ENCODE peak calls at places on chromosomes 2 and 18, in seven cellular contexts. One of them, this sample, is unnamed.

GRCh38 chr2:88600038-88600465 is 27.2 kb downstream of the EIF2AK3 start:
- DNase-seq in prostate gland: no peak
- DNase-seq in cardiac fibroblast: peak
- DNase-seq in left ventricle myocardium inferior: no peak
- DNase-seq in dorsolateral prefrontal cortex: no peak
- DNase-seq in fibroblast of mammary gland: peak
- DNase-seq in upper lobe of left lung: no peak
- DNase-seq in this sample: peak

GRCh38 chr2:187658952-187659525 is 104.8 kb upstream of the TFPI start:
- DNase-seq in prostate gland: no peak
- DNase-seq in cardiac fibroblast: peak
- DNase-seq in left ventricle myocardium inferior: no peak
- DNase-seq in dorsolateral prefrontal cortex: no peak
- DNase-seq in fibroblast of mammary gland: peak
- DNase-seq in upper lobe of left lung: no peak
- DNase-seq in this sample: peak

GRCh38 chr2:164479460-164479859 is 141.8 kb downstream of the GRB14 start:
- DNase-seq in prostate gland: no peak
- DNase-seq in cardiac fibroblast: peak
- DNase-seq in left ventricle myocardium inferior: no peak
- DNase-seq in dorsolateral prefrontal cortex: peak
- DNase-seq in fibroblast of mammary gland: peak
- DNase-seq in upper lobe of left lung: no peak
- DNase-seq in this sample: peak

GRCh38 chr2:63827749-63828148 is 13.9 kb upstream of the UGP2 start:
- DNase-seq in prostate gland: no peak
- DNase-seq in cardiac fibroblast: peak
- DNase-seq in left ventricle myocardium inferior: no peak
- DNase-seq in dorsolateral prefrontal cortex: no peak
- DNase-seq in fibroblast of mammary gland: peak
- DNase-seq in upper lobe of left lung: no peak
- DNase-seq in this sample: peak

GRCh38 chr18:75133721-75134645 is 75.0 kb downstream of the PTGR3 start:
- DNase-seq in prostate gland: no peak
- DNase-seq in cardiac fibroblast: no peak
- DNase-seq in left ventricle myocardium inferior: no peak
- DNase-seq in dorsolateral prefrontal cortex: no peak
- DNase-seq in fibroblast of mammary gland: no peak
- DNase-seq in upper lobe of left lung: no peak
- DNase-seq in this sample: no peak

GRCh38 chr2:234422242-234422641 is 74.6 kb downstream of the ARL4C start:
- DNase-seq in prostate gland: no peak
- DNase-seq in cardiac fibroblast: peak
- DNase-seq in left ventricle myocardium inferior: no peak
- DNase-seq in dorsolateral prefrontal cortex: no peak
- DNase-seq in fibroblast of mammary gland: peak
- DNase-seq in upper lobe of left lung: no peak
- DNase-seq in this sample: peak

GRCh38 chr2:205908491-205909193 is 177.3 kb downstream of the INO80D start:
- DNase-seq in prostate gland: no peak
- DNase-seq in cardiac fibroblast: no peak
- DNase-seq in left ventricle myocardium inferior: no peak
- DNase-seq in dorsolateral prefrontal cortex: no peak
- DNase-seq in fibroblast of mammary gland: no peak
- DNase-seq in upper lobe of left lung: no peak
- DNase-seq in this sample: peak

GRCh38 chr2:84957771-84958134 is 13.2 kb upstream of the KCMF1 start:
- DNase-seq in prostate gland: no peak
- DNase-seq in cardiac fibroblast: no peak
- DNase-seq in left ventricle myocardium inferior: no peak
- DNase-seq in dorsolateral prefrontal cortex: no peak
- DNase-seq in fibroblast of mammary gland: no peak
- DNase-seq in upper lobe of left lung: no peak
- DNase-seq in this sample: no peak

GRCh38 chr2:134738150-134738865 is 19.5 kb upstream of the TMEM163 start:
- DNase-seq in prostate gland: no peak
- DNase-seq in cardiac fibroblast: no peak
- DNase-seq in left ventricle myocardium inferior: no peak
- DNase-seq in dorsolateral prefrontal cortex: no peak
- DNase-seq in fibroblast of mammary gland: no peak
- DNase-seq in upper lobe of left lung: no peak
- DNase-seq in this sample: no peak

GRCh38 chr2:102005449-102005848 is 13.7 kb downstream of the IL1R2 start:
- DNase-seq in prostate gland: no peak
- DNase-seq in cardiac fibroblast: no peak
- DNase-seq in left ventricle myocardium inferior: no peak
- DNase-seq in dorsolateral prefrontal cortex: no peak
- DNase-seq in fibroblast of mammary gland: no peak
- DNase-seq in upper lobe of left lung: no peak
- DNase-seq in this sample: no peak

GRCh38 chr2:96341641-96342040 is 6.1 kb downstream of the NCAPH start:
- DNase-seq in prostate gland: no peak
- DNase-seq in cardiac fibroblast: no peak
- DNase-seq in left ventricle myocardium inferior: no peak
- DNase-seq in dorsolateral prefrontal cortex: no peak
- DNase-seq in fibroblast of mammary gland: no peak
- DNase-seq in upper lobe of left lung: no peak
- DNase-seq in this sample: no peak

GRCh38 chr2:123179526-123179925 is 845.6 kb upstream of the CNTNAP5 start:
- DNase-seq in prostate gland: no peak
- DNase-seq in cardiac fibroblast: peak
- DNase-seq in left ventricle myocardium inferior: no peak
- DNase-seq in dorsolateral prefrontal cortex: no peak
- DNase-seq in fibroblast of mammary gland: no peak
- DNase-seq in upper lobe of left lung: no peak
- DNase-seq in this sample: no peak
- H3K4me3 ChIP-seq in prostate gland: no peak
- H3K4me3 ChIP-seq in cardiac fibroblast: no peak
- H3K4me3 ChIP-seq in left ventricle myocardium inferior: no peak
- H3K4me3 ChIP-seq in dorsolateral prefrontal cortex: no peak
- H3K4me3 ChIP-seq in fibroblast of mammary gland: no peak
- H3K4me3 ChIP-seq in upper lobe of left lung: no peak
- H3K4me3 ChIP-seq in this sample: no peak

GRCh38 chr2:20103514-20103913 is 52.1 kb upstream of the LAPTM4A start:
- DNase-seq in prostate gland: no peak
- DNase-seq in cardiac fibroblast: peak
- DNase-seq in left ventricle myocardium inferior: no peak
- DNase-seq in dorsolateral prefrontal cortex: no peak
- DNase-seq in fibroblast of mammary gland: peak
- DNase-seq in upper lobe of left lung: no peak
- DNase-seq in this sample: peak
- TF ChIP-seq CTCF in prostate gland: no peak
- TF ChIP-seq CTCF in cardiac fibroblast: peak
- TF ChIP-seq CTCF in left ventricle myocardium inferior: no peak
- TF ChIP-seq CTCF in dorsolateral prefrontal cortex: no peak
- TF ChIP-seq CTCF in fibroblast of mammary gland: peak
- TF ChIP-seq CTCF in upper lobe of left lung: peak
- TF ChIP-seq CTCF in this sample: peak

DNA sequence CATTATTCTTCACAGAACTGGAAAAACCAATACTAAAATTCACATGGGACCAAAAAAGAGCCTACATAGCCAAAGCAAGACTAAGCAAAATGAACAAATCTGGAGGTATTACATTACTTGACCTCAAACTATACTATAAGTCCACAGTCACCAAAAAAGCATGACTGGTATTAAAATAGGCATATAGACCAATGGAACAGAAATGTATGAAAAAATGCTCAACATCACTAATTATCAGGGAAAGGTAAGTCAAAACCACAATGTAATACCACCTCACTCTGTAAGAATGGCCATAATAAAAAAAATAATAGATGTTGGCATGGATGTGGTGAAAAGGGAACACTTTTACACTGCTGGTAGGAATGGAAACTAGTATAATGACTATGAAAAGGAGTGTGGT is 158.6 kb downstream of the CDH2 start:
- DNase-seq in prostate gland: no peak
- DNase-seq in cardiac fibroblast: no peak
- DNase-seq in left ventricle myocardium inferior: no peak
- DNase-seq in dorsolateral prefrontal cortex: no peak
- DNase-seq in fibroblast of mammary gland: no peak
- DNase-seq in upper lobe of left lung: no peak
- DNase-seq in this sample: no peak
- H3K4me3 ChIP-seq in prostate gland: no peak
- H3K4me3 ChIP-seq in cardiac fibroblast: no peak
- H3K4me3 ChIP-seq in left ventricle myocardium inferior: no peak
- H3K4me3 ChIP-seq in dorsolateral prefrontal cortex: no peak
- H3K4me3 ChIP-seq in fibroblast of mammary gland: no peak
- H3K4me3 ChIP-seq in upper lobe of left lung: no peak
- H3K4me3 ChIP-seq in this sample: no peak

DNA sequence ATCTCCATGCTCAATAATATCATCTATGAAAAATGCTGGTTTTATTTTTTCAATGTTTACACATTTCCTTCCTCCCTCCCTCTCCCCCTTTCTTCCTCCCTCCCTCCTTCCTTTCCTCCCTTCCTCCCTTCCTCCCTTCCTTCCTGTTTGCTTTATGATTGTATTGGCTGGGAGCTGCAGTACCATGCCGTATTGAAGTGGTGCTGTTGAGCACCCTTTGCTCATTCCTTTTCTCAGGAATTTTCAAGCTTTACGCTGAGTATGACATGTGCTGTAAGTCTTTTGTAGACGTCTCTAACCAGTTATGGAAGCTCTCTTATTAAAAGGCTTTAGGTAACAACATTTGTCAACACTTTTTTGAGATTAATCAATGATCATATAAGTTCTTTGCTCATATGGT is 100.4 kb downstream of the SNTG2 start:
- DNase-seq in prostate gland: no peak
- DNase-seq in cardiac fibroblast: peak
- DNase-seq in left ventricle myocardium inferior: no peak
- DNase-seq in dorsolateral prefrontal cortex: no peak
- DNase-seq in fibroblast of mammary gland: peak
- DNase-seq in upper lobe of left lung: no peak
- DNase-seq in this sample: no peak
- TF ChIP-seq CTCF in prostate gland: no peak
- TF ChIP-seq CTCF in cardiac fibroblast: peak
- TF ChIP-seq CTCF in left ventricle myocardium inferior: no peak
- TF ChIP-seq CTCF in dorsolateral prefrontal cortex: no peak
- TF ChIP-seq CTCF in fibroblast of mammary gland: peak
- TF ChIP-seq CTCF in upper lobe of left lung: no peak
- TF ChIP-seq CTCF in this sample: peak

DNA sequence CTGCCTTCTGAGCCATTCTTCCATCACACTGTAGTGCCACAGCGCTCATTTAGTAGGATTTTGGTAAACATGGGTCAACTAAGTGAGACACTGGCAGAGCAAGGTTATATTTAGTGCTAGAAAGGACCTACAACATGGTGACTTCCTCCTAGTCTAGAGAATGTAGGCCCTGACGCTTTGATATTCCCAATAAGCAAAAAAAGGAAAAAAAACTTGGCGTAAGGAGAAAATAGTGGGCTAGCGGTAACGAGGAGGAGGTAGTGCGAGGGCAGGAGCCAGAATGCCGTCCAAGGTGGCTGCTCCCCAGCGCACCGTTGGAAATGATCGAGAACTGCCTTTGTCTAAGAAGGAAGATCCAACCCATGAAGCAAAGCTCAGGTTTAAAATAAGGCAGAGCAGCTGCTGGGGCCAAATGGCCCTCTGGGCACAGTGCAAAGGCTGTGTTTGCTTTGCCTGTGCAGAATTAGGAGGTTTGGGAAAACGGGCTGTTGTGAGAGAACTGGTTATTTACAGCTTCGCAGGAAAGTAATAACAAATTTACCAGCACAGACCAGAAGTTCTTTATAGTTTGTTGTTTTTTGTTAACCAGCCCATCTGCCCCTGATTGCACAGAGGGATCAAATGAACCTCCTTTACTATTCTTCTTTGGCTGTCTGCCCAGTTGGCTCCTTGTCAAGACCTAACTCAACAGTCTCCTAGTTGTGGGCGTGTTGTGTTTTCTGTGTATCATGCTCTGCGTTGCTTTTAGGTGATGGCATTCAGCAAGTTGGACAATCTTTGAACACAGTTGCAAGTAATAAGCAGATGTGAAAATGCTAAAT is 86.6 kb downstream of the ITGB1BP1 start:
- DNase-seq in prostate gland: peak
- DNase-seq in cardiac fibroblast: peak
- DNase-seq in left ventricle myocardium inferior: no peak
- DNase-seq in dorsolateral prefrontal cortex: no peak
- DNase-seq in fibroblast of mammary gland: peak
- DNase-seq in upper lobe of left lung: no peak
- DNase-seq in this sample: peak
- H3K4me3 ChIP-seq in prostate gland: no peak
- H3K4me3 ChIP-seq in cardiac fibroblast: no peak
- H3K4me3 ChIP-seq in left ventricle myocardium inferior: no peak
- H3K4me3 ChIP-seq in dorsolateral prefrontal cortex: no peak
- H3K4me3 ChIP-seq in fibroblast of mammary gland: no peak
- H3K4me3 ChIP-seq in upper lobe of left lung: no peak
- H3K4me3 ChIP-seq in this sample: no peak

GRCh38 chr18:47895565-47896250 is 34.8 kb downstream of the SMAD2 start:
- DNase-seq in prostate gland: no peak
- DNase-seq in cardiac fibroblast: no peak
- DNase-seq in left ventricle myocardium inferior: no peak
- DNase-seq in dorsolateral prefrontal cortex: no peak
- DNase-seq in fibroblast of mammary gland: no peak
- DNase-seq in upper lobe of left lung: no peak
- DNase-seq in this sample: no peak

GRCh38 chr18:47901624-47902362 is 28.7 kb downstream of the SMAD2 start:
- DNase-seq in prostate gland: no peak
- DNase-seq in cardiac fibroblast: no peak
- DNase-seq in left ventricle myocardium inferior: no peak
- DNase-seq in dorsolateral prefrontal cortex: no peak
- DNase-seq in fibroblast of mammary gland: no peak
- DNase-seq in upper lobe of left lung: no peak
- DNase-seq in this sample: peak

GRCh38 chr18:47898055-47898454 is 32.4 kb downstream of the SMAD2 start:
- DNase-seq in prostate gland: no peak
- DNase-seq in cardiac fibroblast: no peak
- DNase-seq in left ventricle myocardium inferior: no peak
- DNase-seq in dorsolateral prefrontal cortex: no peak
- DNase-seq in fibroblast of mammary gland: no peak
- DNase-seq in upper lobe of left lung: no peak
- DNase-seq in this sample: no peak

GRCh38 chr18:47898696-47899095 is 31.8 kb downstream of the SMAD2 start:
- DNase-seq in prostate gland: no peak
- DNase-seq in cardiac fibroblast: peak
- DNase-seq in left ventricle myocardium inferior: no peak
- DNase-seq in dorsolateral prefrontal cortex: no peak
- DNase-seq in fibroblast of mammary gland: no peak
- DNase-seq in upper lobe of left lung: no peak
- DNase-seq in this sample: no peak

DNA sequence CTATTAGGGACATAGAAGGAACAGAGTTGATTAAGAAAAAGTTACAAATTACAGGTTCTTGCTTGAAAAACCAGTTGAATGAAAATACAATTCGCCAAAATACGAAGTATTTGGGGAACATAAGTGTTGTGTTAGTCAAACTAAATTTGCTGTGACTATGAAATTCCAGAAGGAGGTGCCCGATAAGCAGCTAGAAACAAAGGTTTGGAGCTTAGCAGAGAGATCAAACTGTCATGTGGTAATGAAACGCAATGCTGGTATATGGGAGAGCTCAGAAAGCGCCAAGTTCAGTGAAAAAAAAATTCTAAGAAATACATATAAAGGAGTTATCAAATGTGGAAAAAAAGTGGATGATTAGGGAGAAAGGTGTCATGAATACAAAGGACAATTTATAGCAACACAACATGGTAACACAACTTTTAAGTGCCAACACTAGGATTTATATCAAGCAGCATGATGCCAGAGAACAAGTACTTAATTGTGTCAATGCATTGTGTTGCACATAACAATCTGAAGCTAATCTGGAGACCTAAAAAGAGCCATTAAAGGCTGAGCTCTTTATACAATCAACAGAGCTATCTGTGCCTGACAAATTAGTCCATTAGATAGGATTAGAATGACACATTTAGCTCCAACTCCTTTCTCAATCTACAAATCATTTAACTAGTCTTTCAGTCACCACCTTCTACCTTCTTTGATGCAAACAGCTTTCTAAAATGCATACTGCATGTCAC is 31.2 kb downstream of the SMAD2 start:
- DNase-seq in prostate gland: no peak
- DNase-seq in cardiac fibroblast: no peak
- DNase-seq in left ventricle myocardium inferior: no peak
- DNase-seq in dorsolateral prefrontal cortex: no peak
- DNase-seq in fibroblast of mammary gland: no peak
- DNase-seq in upper lobe of left lung: no peak
- DNase-seq in this sample: no peak
- TF ChIP-seq CTCF in prostate gland: no peak
- TF ChIP-seq CTCF in cardiac fibroblast: no peak
- TF ChIP-seq CTCF in left ventricle myocardium inferior: no peak
- TF ChIP-seq CTCF in dorsolateral prefrontal cortex: no peak
- TF ChIP-seq CTCF in fibroblast of mammary gland: no peak
- TF ChIP-seq CTCF in upper lobe of left lung: no peak
- TF ChIP-seq CTCF in this sample: no peak